ENCODE peak calls at places on chromosomes 3 and 15, in nine cellular contexts. One of them, this sample, is unnamed.

GRCh38 chr15:60752973-60753720 is 274.2 kb upstream of the ICE2 start:
- DNase-seq in left lung: no peak
- DNase-seq in GM12865: no peak
- DNase-seq in HCT116: no peak
- DNase-seq in mucosa of descending colon: no peak
- DNase-seq in brain microvascular endothelial cell: no peak
- DNase-seq in CD8-positive, alpha-beta T cell: no peak
- DNase-seq in H1: no peak
- DNase-seq in coronary artery: no peak
- DNase-seq in this sample: peak

GRCh38 chr3:170320471-170321121 is 36.9 kb upstream of the SKIL start:
- DNase-seq in left lung: no peak
- DNase-seq in GM12865: no peak
- DNase-seq in HCT116: no peak
- DNase-seq in mucosa of descending colon: no peak
- DNase-seq in brain microvascular endothelial cell: peak
- DNase-seq in CD8-positive, alpha-beta T cell: no peak
- DNase-seq in H1: no peak
- DNase-seq in coronary artery: no peak
- DNase-seq in this sample: no peak

GRCh38 chr3:44568561-44568960 is 13.6 kb downstream of the ZKSCAN7 start:
- DNase-seq in left lung: no peak
- DNase-seq in GM12865: no peak
- DNase-seq in HCT116: no peak
- DNase-seq in mucosa of descending colon: no peak
- DNase-seq in brain microvascular endothelial cell: peak
- DNase-seq in CD8-positive, alpha-beta T cell: no peak
- DNase-seq in H1: no peak
- DNase-seq in coronary artery: no peak
- DNase-seq in this sample: no peak

GRCh38 chr3:9781978-9782575 is 10.2 kb downstream of the TADA3 start:
- DNase-seq in left lung: no peak
- DNase-seq in GM12865: no peak
- DNase-seq in HCT116: no peak
- DNase-seq in mucosa of descending colon: no peak
- DNase-seq in brain microvascular endothelial cell: no peak
- DNase-seq in CD8-positive, alpha-beta T cell: no peak
- DNase-seq in H1: no peak
- DNase-seq in coronary artery: no peak
- DNase-seq in this sample: no peak

GRCh38 chr3:69178838-69179739 is 56.7 kb upstream of the LMOD3 start:
- DNase-seq in left lung: no peak
- DNase-seq in GM12865: peak
- DNase-seq in HCT116: no peak
- DNase-seq in mucosa of descending colon: no peak
- DNase-seq in brain microvascular endothelial cell: peak
- DNase-seq in CD8-positive, alpha-beta T cell: no peak
- DNase-seq in H1: no peak
- DNase-seq in coronary artery: no peak
- DNase-seq in this sample: no peak

GRCh38 chr3:156206157-156206556 is 85.8 kb downstream of the KCNAB1 start:
- DNase-seq in left lung: no peak
- DNase-seq in GM12865: no peak
- DNase-seq in HCT116: no peak
- DNase-seq in mucosa of descending colon: no peak
- DNase-seq in brain microvascular endothelial cell: no peak
- DNase-seq in CD8-positive, alpha-beta T cell: no peak
- DNase-seq in H1: no peak
- DNase-seq in coronary artery: no peak
- DNase-seq in this sample: no peak

GRCh38 chr3:115695081-115695480 is 71.8 kb downstream of the GAP43 start:
- DNase-seq in left lung: no peak
- DNase-seq in GM12865: no peak
- DNase-seq in HCT116: no peak
- DNase-seq in mucosa of descending colon: no peak
- DNase-seq in brain microvascular endothelial cell: no peak
- DNase-seq in CD8-positive, alpha-beta T cell: no peak
- DNase-seq in H1: no peak
- DNase-seq in coronary artery: no peak
- DNase-seq in this sample: no peak

GRCh38 chr15:67997996-67998395 is 56.1 kb upstream of the PIAS1 start:
- DNase-seq in left lung: no peak
- DNase-seq in GM12865: no peak
- DNase-seq in HCT116: no peak
- DNase-seq in mucosa of descending colon: no peak
- DNase-seq in brain microvascular endothelial cell: peak
- DNase-seq in CD8-positive, alpha-beta T cell: no peak
- DNase-seq in H1: no peak
- DNase-seq in coronary artery: no peak
- DNase-seq in this sample: no peak

GRCh38 chr3:138356666-138357409 is 8.5 kb downstream of the MRAS start:
- DNase-seq in left lung: no peak
- DNase-seq in GM12865: no peak
- DNase-seq in HCT116: no peak
- DNase-seq in mucosa of descending colon: no peak
- DNase-seq in brain microvascular endothelial cell: no peak
- DNase-seq in CD8-positive, alpha-beta T cell: no peak
- DNase-seq in H1: no peak
- DNase-seq in coronary artery: peak
- DNase-seq in this sample: no peak

GRCh38 chr3:65144791-65145355 is 457.1 kb upstream of the ADAMTS9 start:
- DNase-seq in left lung: no peak
- DNase-seq in GM12865: no peak
- DNase-seq in HCT116: no peak
- DNase-seq in mucosa of descending colon: no peak
- DNase-seq in brain microvascular endothelial cell: no peak
- DNase-seq in CD8-positive, alpha-beta T cell: no peak
- DNase-seq in H1: no peak
- DNase-seq in coronary artery: no peak
- DNase-seq in this sample: no peak

GRCh38 chr3:9976736-9977709 is 9.6 kb downstream of the EMC3 start:
- DNase-seq in left lung: peak
- DNase-seq in GM12865: no peak
- DNase-seq in HCT116: peak
- DNase-seq in mucosa of descending colon: no peak
- DNase-seq in brain microvascular endothelial cell: peak
- DNase-seq in CD8-positive, alpha-beta T cell: no peak
- DNase-seq in H1: no peak
- DNase-seq in coronary artery: peak
- DNase-seq in this sample: peak

GRCh38 chr3:136250862-136251460 is 821 bp downstream of the PCCB start:
- DNase-seq in left lung: peak
- DNase-seq in GM12865: peak
- DNase-seq in HCT116: no peak
- DNase-seq in mucosa of descending colon: peak
- DNase-seq in brain microvascular endothelial cell: peak
- DNase-seq in CD8-positive, alpha-beta T cell: peak
- DNase-seq in H1: peak
- DNase-seq in coronary artery: peak
- DNase-seq in this sample: peak

GRCh38 chr3:5095879-5096278 is 26.2 kb upstream of the ARL8B start:
- DNase-seq in left lung: peak
- DNase-seq in GM12865: no peak
- DNase-seq in HCT116: no peak
- DNase-seq in mucosa of descending colon: no peak
- DNase-seq in brain microvascular endothelial cell: peak
- DNase-seq in CD8-positive, alpha-beta T cell: no peak
- DNase-seq in H1: peak
- DNase-seq in coronary artery: no peak
- DNase-seq in this sample: no peak

GRCh38 chr3:180802837-180803236 is 109.6 kb upstream of the FXR1 start:
- DNase-seq in left lung: no peak
- DNase-seq in GM12865: peak
- DNase-seq in HCT116: peak
- DNase-seq in mucosa of descending colon: no peak
- DNase-seq in brain microvascular endothelial cell: peak
- DNase-seq in CD8-positive, alpha-beta T cell: no peak
- DNase-seq in H1: no peak
- DNase-seq in coronary artery: no peak
- DNase-seq in this sample: no peak

GRCh38 chr15:85000189-85000864 is 18.7 kb downstream of the PDE8A start:
- DNase-seq in left lung: no peak
- DNase-seq in GM12865: no peak
- DNase-seq in HCT116: no peak
- DNase-seq in mucosa of descending colon: no peak
- DNase-seq in brain microvascular endothelial cell: no peak
- DNase-seq in CD8-positive, alpha-beta T cell: no peak
- DNase-seq in H1: no peak
- DNase-seq in coronary artery: no peak
- DNase-seq in this sample: no peak

GRCh38 chr3:187264051-187264450 is 27.5 kb downstream of the MASP1 start:
- DNase-seq in left lung: no peak
- DNase-seq in GM12865: no peak
- DNase-seq in HCT116: no peak
- DNase-seq in mucosa of descending colon: no peak
- DNase-seq in brain microvascular endothelial cell: peak
- DNase-seq in CD8-positive, alpha-beta T cell: no peak
- DNase-seq in H1: no peak
- DNase-seq in coronary artery: no peak
- DNase-seq in this sample: no peak

GRCh38 chr3:112587336-112587735 is 25.5 kb downstream of the SLC35A5 start:
- DNase-seq in left lung: no peak
- DNase-seq in GM12865: no peak
- DNase-seq in HCT116: no peak
- DNase-seq in mucosa of descending colon: no peak
- DNase-seq in brain microvascular endothelial cell: no peak
- DNase-seq in CD8-positive, alpha-beta T cell: no peak
- DNase-seq in H1: no peak
- DNase-seq in coronary artery: no peak
- DNase-seq in this sample: no peak
- H3K4me3 ChIP-seq in left lung: no peak
- H3K4me3 ChIP-seq in GM12865: no peak
- H3K4me3 ChIP-seq in HCT116: no peak
- H3K4me3 ChIP-seq in mucosa of descending colon: no peak
- H3K4me3 ChIP-seq in brain microvascular endothelial cell: no peak
- H3K4me3 ChIP-seq in CD8-positive, alpha-beta T cell: no peak
- H3K4me3 ChIP-seq in H1: no peak
- H3K4me3 ChIP-seq in coronary artery: no peak
- H3K4me3 ChIP-seq in this sample: no peak

DNA sequence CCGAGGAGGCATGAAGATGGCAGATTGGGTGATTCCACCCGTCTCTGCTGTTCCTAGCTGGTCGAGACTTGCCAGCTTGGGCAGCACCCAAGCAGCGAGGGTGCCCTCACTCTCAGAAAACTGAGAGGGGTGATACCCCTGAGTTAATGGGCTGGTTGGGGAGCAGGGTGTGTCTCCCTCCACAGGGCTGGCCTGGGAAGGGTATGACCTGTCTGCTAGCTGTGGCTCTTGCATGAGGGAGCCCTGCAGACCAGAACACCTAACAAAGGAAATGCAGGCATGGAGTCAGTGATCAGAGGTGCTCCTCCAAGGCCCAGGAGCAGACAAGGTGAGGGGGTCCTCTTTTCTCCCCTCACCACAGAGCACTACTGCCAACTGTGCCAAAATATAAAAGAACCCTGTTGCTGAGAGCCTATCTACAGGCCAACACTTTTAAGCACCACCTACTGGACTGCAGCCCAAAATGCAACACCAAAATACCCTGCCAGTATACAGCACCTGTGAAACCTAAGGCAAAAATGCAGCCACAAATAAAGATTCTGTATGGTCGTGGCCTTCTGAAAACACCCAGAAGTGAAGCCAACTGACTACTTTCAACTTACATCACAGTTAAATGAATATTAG is 35.8 kb upstream of the PPM1L start:
- DNase-seq in left lung: no peak
- DNase-seq in GM12865: peak
- DNase-seq in HCT116: no peak
- DNase-seq in mucosa of descending colon: no peak
- DNase-seq in brain microvascular endothelial cell: no peak
- DNase-seq in CD8-positive, alpha-beta T cell: no peak
- DNase-seq in H1: no peak
- DNase-seq in coronary artery: no peak
- DNase-seq in this sample: no peak
- TF ChIP-seq CTCF in left lung: no peak
- TF ChIP-seq CTCF in GM12865: peak
- TF ChIP-seq CTCF in HCT116: peak
- TF ChIP-seq CTCF in mucosa of descending colon: no peak
- TF ChIP-seq CTCF in brain microvascular endothelial cell: peak
- TF ChIP-seq CTCF in CD8-positive, alpha-beta T cell: no peak
- TF ChIP-seq CTCF in H1: peak
- TF ChIP-seq CTCF in coronary artery: no peak
- TF ChIP-seq CTCF in this sample: no peak

DNA sequence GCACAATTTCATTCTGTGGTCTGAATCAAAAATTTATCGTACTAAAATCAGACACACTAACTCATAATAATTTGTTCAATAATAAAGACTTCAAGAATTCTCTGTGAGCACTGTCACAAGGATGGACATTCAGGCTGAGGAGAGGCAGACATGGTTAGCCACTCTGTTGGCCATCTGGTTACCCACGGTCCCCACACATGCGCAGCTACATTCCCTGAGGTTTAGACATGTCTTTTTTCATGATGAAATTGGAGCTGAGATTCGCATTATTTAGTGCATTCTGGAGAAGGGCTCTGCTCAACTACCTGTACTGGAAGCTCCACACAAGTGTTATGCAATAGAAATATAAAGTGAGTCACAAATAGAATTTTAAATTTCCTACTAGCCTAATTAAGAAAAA is 156.9 kb downstream of the SUCNR1 start:
- DNase-seq in left lung: no peak
- DNase-seq in GM12865: no peak
- DNase-seq in HCT116: no peak
- DNase-seq in mucosa of descending colon: no peak
- DNase-seq in brain microvascular endothelial cell: no peak
- DNase-seq in CD8-positive, alpha-beta T cell: no peak
- DNase-seq in H1: no peak
- DNase-seq in coronary artery: no peak
- DNase-seq in this sample: no peak
- H3K4me3 ChIP-seq in left lung: no peak
- H3K4me3 ChIP-seq in GM12865: no peak
- H3K4me3 ChIP-seq in HCT116: no peak
- H3K4me3 ChIP-seq in mucosa of descending colon: no peak
- H3K4me3 ChIP-seq in brain microvascular endothelial cell: no peak
- H3K4me3 ChIP-seq in CD8-positive, alpha-beta T cell: no peak
- H3K4me3 ChIP-seq in H1: no peak
- H3K4me3 ChIP-seq in coronary artery: no peak
- H3K4me3 ChIP-seq in this sample: no peak

DNA sequence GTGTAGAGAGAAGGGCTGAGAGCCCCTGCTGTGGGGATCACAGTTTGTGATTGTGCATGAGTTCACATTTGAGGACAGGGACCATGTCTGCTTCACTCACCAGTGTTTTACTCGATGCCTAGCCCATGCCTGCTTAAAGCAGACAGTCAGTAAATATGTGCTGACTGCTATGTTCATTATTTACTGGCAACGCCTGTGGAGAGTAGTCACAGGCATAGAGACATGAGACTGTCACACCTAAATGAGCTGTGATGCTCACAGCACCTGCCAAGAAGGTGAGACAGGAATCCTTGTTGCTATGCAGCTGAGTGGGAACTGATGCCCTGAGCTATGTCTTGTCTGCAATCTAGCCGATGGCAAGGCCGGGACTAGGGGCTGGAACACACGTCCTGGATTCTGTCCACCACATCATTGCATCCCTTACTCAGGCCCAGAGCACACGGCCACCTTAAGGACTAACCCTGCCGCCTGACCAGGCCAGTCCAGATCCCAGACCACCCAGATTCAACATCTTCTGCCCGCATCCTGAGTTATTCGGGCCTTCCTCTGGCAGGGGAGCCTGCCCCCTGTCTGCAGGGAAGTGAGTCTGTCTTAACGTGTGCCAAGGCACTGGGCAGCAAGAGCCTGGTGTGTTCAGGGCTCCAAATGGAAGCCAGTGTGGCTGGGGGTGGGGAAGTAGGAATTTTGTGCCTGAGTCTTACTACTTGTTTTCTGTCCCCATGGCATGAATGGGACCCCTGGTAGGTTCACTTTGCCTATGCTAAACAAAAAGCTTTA is 44.8 kb downstream of the FGD5 start:
- DNase-seq in left lung: no peak
- DNase-seq in GM12865: no peak
- DNase-seq in HCT116: no peak
- DNase-seq in mucosa of descending colon: no peak
- DNase-seq in brain microvascular endothelial cell: no peak
- DNase-seq in CD8-positive, alpha-beta T cell: no peak
- DNase-seq in H1: peak
- DNase-seq in coronary artery: no peak
- DNase-seq in this sample: no peak
- TF ChIP-seq CTCF in left lung: no peak
- TF ChIP-seq CTCF in GM12865: peak
- TF ChIP-seq CTCF in HCT116: peak
- TF ChIP-seq CTCF in mucosa of descending colon: no peak
- TF ChIP-seq CTCF in brain microvascular endothelial cell: peak
- TF ChIP-seq CTCF in CD8-positive, alpha-beta T cell: no peak
- TF ChIP-seq CTCF in H1: peak
- TF ChIP-seq CTCF in coronary artery: no peak
- TF ChIP-seq CTCF in this sample: peak